ENCODE peak calls at places on chromosome 6, in five cellular contexts. X, E, B, T and C are unnamed samples.

GRCh38 chr6:129795261-129795660 is 65.9 kb downstream of the TMEM244 start:
- DNase-seq in X (no peak), E (no peak), B (no peak), T (no peak), C (no peak)

GRCh38 chr6:8991844-8992243 is 556.5 kb upstream of the SLC35B3 start:
- DNase-seq in X (no peak), E (no peak), B (no peak), T (no peak), C (no peak)

GRCh38 chr6:109454483-109455160 is 950 bp downstream of the MICAL1 start:
- DNase-seq in X (no peak), E (peak; percentile 75), B (peak; percentile 54), T (peak; percentile 57), C (peak; percentile 80)

GRCh38 chr6:109896333-109896732 is 81.8 kb upstream of the GPR6 start:
- DNase-seq in X (no peak), E (no peak), B (no peak), T (no peak), C (no peak)

GRCh38 chr6:158565122-158565429 is 5.2 kb downstream of the TMEM181 start:
- DNase-seq in X (no peak), E (no peak), B (no peak), T (no peak), C (no peak)

GRCh38 chr6:46862381-46862780 is 59.4 kb downstream of the ADGRF5 start:
- DNase-seq in X (no peak), E (peak; percentile 22), B (no peak), T (no peak), C (no peak)

GRCh38 chr6:3957321-3957720 is 108.1 kb downstream of the FAM50B start:
- DNase-seq in X (no peak), E (no peak), B (no peak), T (no peak), C (no peak)

GRCh38 chr6:50762798-50763197 is 49.5 kb downstream of the TFAP2D start:
- DNase-seq in X (no peak), E (no peak), B (no peak), T (no peak), C (no peak)

GRCh38 chr6:118776607-118777549 is 117.1 kb upstream of the ASF1A start:
- DNase-seq in X (peak; percentile 57), E (peak; percentile 78), B (peak; percentile 35), T (peak; percentile 89), C (peak; percentile 58)

GRCh38 chr6:27312146-27312949 is at the start of gene POM121L2:
- DNase-seq in X (no peak), E (peak; percentile 77), B (peak; percentile 35), T (peak; percentile 74), C (peak; percentile 44)

GRCh38 chr6:31057426-31058003 is 47.2 kb downstream of the MUC22 start:
- DNase-seq in X (no peak), E (no peak), B (no peak), T (no peak), C (no peak)

GRCh38 chr6:30152019-30152673 is 8.9 kb downstream of the TRIM10 start:
- DNase-seq in X (no peak), E (no peak), B (no peak), T (no peak), C (no peak)

GRCh38 chr6:331622-332521 is 39.6 kb downstream of the DUSP22 start:
- DNase-seq in X (no peak), E (no peak), B (no peak), T (no peak), C (no peak)

GRCh38 chr6:157879873-157880254 is 56.8 kb downstream of the SNX9 start:
- DNase-seq in X (no peak), E (no peak), B (no peak), T (peak; percentile 74), C (no peak)

GRCh38 chr6:17015144-17015543 is 86.7 kb upstream of the STMND1 start:
- DNase-seq in X (no peak), E (peak; percentile 47), B (no peak), T (no peak), C (no peak)

GRCh38 chr6:38110407-38111025 is 291.0 kb downstream of the ZFAND3 start:
- DNase-seq in X (no peak), E (peak; percentile 10), B (no peak), T (peak; percentile 84), C (no peak)

GRCh38 chr6:156779206-156780116 is 2.3 kb downstream of the ARID1B start:
- DNase-seq in X (no peak), E (peak; percentile 78), B (peak; percentile 39), T (peak; percentile 71), C (no peak)